ENCODE peak calls at places on chromosomes 2 and 18, in nine cellular contexts. J is NT2/D1; U is astrocyte; Y is CD8-positive, alpha-beta T cell; T is esophagus muscularis mucosa; D is fibroblast of pulmonary artery; H is prostate gland; K is BJ; R is uterus. I is an unnamed sample.

GRCh38 chr2:8609357-8609804 is 72.5 kb upstream of the ID2 start:
- DNase-seq in J (peak; percentile 51), U (peak; percentile 29), Y (no peak), T (no peak), D (no peak), H (no peak), K (no peak), R (no peak), I (no peak)

GRCh38 chr2:168179592-168179991 is 67.8 kb downstream of the STK39 start:
- DNase-seq in J (no peak), U (no peak), Y (no peak), T (peak; percentile 57), D (no peak), H (no peak), K (no peak), R (no peak), I (no peak)

GRCh38 chr18:59357928-59358327 is 1.1 kb downstream of the LMAN1 start:
- DNase-seq in J (no peak), U (peak; percentile 89), Y (no peak), T (no peak), D (peak; percentile 66), H (peak; percentile 12), K (peak; percentile 22), R (no peak), I (no peak)

GRCh38 chr2:5125017-5125730 is 567.0 kb upstream of the SOX11 start:
- DNase-seq in J (peak; percentile 60), U (no peak), Y (no peak), T (no peak), D (no peak), H (no peak), K (no peak), R (no peak), I (no peak)

GRCh38 chr18:44729631-44730101 is 49.0 kb downstream of the SETBP1 start:
- DNase-seq in J (no peak), U (peak; percentile 79), Y (peak; percentile 25), T (no peak), D (peak; percentile 33), H (no peak), K (peak; percentile 38), R (no peak), I (no peak)

GRCh38 chr2:155310589-155310988 is 612.1 kb downstream of the KCNJ3 start:
- DNase-seq in J (peak; percentile 18), U (peak; percentile 2), Y (no peak), T (no peak), D (peak; percentile 40), H (no peak), K (no peak), R (no peak), I (no peak)

GRCh38 chr2:167355796-167356195 is 467.5 kb downstream of the XIRP2 start:
- DNase-seq in J (no peak), U (peak; percentile 26), Y (no peak), T (no peak), D (no peak), H (no peak), K (no peak), R (no peak), I (no peak)

GRCh38 chr2:239577306-239577705 is 176.5 kb upstream of the HDAC4 start:
- DNase-seq in J (no peak), U (no peak), Y (no peak), T (no peak), D (no peak), H (no peak), K (no peak), R (no peak), I (no peak)

GRCh38 chr18:71105078-71105819 is 816.4 kb downstream of the SOCS6 start:
- DNase-seq in J (no peak), U (peak; percentile 62), Y (no peak), T (no peak), D (peak; percentile 75), H (no peak), K (no peak), R (no peak), I (no peak)

GRCh38 chr18:2994603-2995432 is 18.1 kb downstream of the LPIN2 start:
- DNase-seq in J (no peak), U (no peak), Y (peak; percentile 56), T (no peak), D (no peak), H (no peak), K (no peak), R (no peak), I (no peak)

GRCh38 chr2:9400268-9401058 is 22.9 kb downstream of the ITGB1BP1 start:
- DNase-seq in J (no peak), U (no peak), Y (no peak), T (no peak), D (no peak), H (no peak), K (no peak), R (no peak), I (no peak)

GRCh38 chr2:192437653-192438052 is 242.9 kb upstream of the TMEFF2 start:
- DNase-seq in J (no peak), U (no peak), Y (no peak), T (no peak), D (no peak), H (no peak), K (no peak), R (no peak), I (no peak)

GRCh38 chr2:237471457-237472186 is 15.4 kb upstream of the MLPH start:
- DNase-seq in J (peak; percentile 46), U (no peak), Y (peak; percentile 17), T (no peak), D (no peak), H (peak; percentile 53), K (no peak), R (no peak), I (no peak)

GRCh38 chr2:45105050-45105582 is 95.9 kb upstream of the SIX2 start:
- DNase-seq in J (no peak), U (peak; percentile 10), Y (no peak), T (no peak), D (no peak), H (no peak), K (no peak), R (no peak), I (no peak)

GRCh38 chr18:26579941-26580618 is 31.7 kb upstream of the KCTD1 start:
- DNase-seq in J (no peak), U (peak; percentile 7), Y (no peak), T (no peak), D (peak; percentile 4), H (peak; percentile 32), K (no peak), R (no peak), I (no peak)
- H3K4me3 ChIP-seq in J (no peak overlapping the region), U (no peak overlapping the region), Y (no peak overlapping the region), T (no peak overlapping the region), D (no peak overlapping the region), H (no peak overlapping the region), K (no peak overlapping the region), R (no peak overlapping the region), I (no peak overlapping the region)

DNA sequence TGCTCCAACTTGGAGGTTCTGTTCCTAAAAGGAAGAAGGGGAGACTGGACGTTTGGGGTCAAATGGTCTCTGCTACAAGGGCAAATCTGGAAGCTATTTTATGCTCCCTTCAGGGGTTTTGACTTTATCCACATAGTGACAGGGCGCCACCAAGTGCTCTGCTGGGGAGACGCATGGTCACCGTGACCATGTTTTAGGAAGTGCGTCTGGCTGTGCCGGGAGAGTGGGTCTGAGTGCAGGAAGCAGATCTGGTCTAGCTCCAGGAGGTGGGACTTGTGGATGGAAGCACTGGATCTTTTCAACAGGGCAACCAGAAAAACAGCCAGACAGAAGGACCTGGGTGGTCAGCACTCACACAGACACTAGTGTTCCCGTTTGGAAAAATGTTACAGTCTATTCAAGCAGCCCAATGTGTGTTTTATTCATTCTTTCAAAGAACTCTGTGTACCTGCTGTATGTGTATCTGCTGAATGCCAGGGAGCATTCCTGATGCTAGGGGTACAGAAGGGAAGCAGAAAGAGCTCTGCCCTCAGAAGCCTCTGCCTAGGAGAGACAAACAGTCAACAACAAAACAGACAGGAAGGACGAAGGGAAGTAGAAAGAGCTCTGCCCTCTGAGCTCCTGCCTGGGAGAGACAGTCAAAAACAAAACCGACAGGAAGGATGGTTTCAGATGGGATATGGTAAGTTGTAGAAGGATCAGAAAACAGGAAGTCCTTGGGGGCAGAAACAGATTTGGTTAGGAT is 14.3 kb downstream of the IMPA2 start:
- DNase-seq in J (no peak), U (peak; percentile 52), Y (peak; percentile 40), T (no peak), D (peak; percentile 89), H (peak; percentile 65), K (no peak), R (peak; percentile 74), I (no peak)
- H3K4me3 ChIP-seq in J (no peak overlapping the region), U (no peak overlapping the region), Y (no peak overlapping the region), T (no peak overlapping the region), D (no peak overlapping the region), H (no peak overlapping the region), K (no peak overlapping the region), R (no peak overlapping the region), I (peak overlapping the region; percentile 16)

DNA sequence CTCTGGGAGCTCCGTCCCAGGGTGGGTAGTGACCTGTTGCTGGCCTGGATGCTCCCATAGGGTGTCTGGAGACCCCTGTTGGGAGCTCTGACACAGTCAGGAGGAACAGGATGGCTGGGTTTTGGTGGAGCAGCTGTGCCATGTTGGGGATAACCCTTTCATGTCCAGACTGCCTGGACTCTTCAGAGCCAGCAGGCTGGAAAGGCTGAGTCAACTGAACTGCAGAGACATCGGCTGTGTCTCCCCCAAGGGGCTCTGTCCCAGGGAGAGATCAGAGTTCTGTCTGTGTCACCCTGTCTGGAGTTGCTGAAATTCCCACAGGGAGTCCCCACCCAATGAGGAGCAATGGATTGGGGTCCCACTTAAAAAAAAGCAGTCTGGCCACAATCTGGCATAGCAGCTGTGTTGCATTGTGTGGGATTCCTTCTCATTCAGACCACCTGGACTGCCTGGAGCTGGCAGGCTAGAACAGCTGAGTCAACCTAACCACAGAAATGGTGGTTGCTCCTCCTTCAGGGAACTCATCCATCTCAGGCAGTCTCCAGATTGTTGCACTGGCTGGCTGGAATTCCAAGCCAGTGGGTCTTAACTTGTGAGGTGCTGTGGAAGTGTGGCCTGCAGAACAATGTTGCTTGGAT is 37.2 kb downstream of the AGPS start:
- DNase-seq in J (no peak), U (peak; percentile 99), Y (no peak), T (no peak), D (peak; percentile 92), H (no peak), K (peak; percentile 63), R (no peak), I (no peak)
- H3K4me3 ChIP-seq in J (no peak overlapping the region), U (peak overlapping the region; percentile 32), Y (no peak overlapping the region), T (no peak overlapping the region), D (no peak overlapping the region), H (no peak overlapping the region), K (no peak overlapping the region), R (no peak overlapping the region), I (no peak overlapping the region)

GRCh38 chr18:46247938-46248337 is 143.8 kb downstream of the HAUS1 start:
- DNase-seq in J (no peak), U (no peak), Y (no peak), T (no peak), D (no peak), H (no peak), K (no peak), R (no peak), I (no peak)

GRCh38 chr18:46252754-46253153 is 148.6 kb downstream of the HAUS1 start:
- DNase-seq in J (no peak), U (no peak), Y (no peak), T (no peak), D (peak; percentile 9), H (no peak), K (no peak), R (no peak), I (no peak)

GRCh38 chr18:46253498-46253897 is 149.3 kb downstream of the HAUS1 start:
- DNase-seq in J (no peak), U (peak; percentile 46), Y (no peak), T (no peak), D (peak; percentile 66), H (no peak), K (no peak), R (peak; percentile 61), I (no peak)

GRCh38 chr18:46250812-46251173 is 146.6 kb downstream of the HAUS1 start:
- DNase-seq in J (no peak), U (no peak), Y (no peak), T (no peak), D (no peak), H (no peak), K (no peak), R (no peak), I (no peak)

GRCh38 chr18:46250084-46250811 is 146.1 kb downstream of the HAUS1 start:
- DNase-seq in J (no peak), U (peak; percentile 90), Y (peak; percentile 16), T (no peak), D (peak; percentile 94), H (peak; percentile 62), K (no peak), R (no peak), I (no peak)
- H3K4me3 ChIP-seq in J (no peak overlapping the region), U (no peak overlapping the region), Y (peak overlapping the region; percentile 30), T (no peak overlapping the region), D (peak overlapping the region; percentile 11), H (no peak overlapping the region), K (no peak overlapping the region), R (no peak overlapping the region), I (no peak overlapping the region)